ENCODE peak calls at places on chromosome 12, in five cellular contexts. V, S, U, A and G are unnamed samples.
A peak's percentile ranks its signal among the peaks of the same experiment; 100 is the strongest.

GRCh38 chr12:110957652-110958051 is 37.3 kb upstream of the MYL2 start:
- DNase-seq in V (no peak), S (no peak), U (no peak), A (no peak), G (no peak)

GRCh38 chr12:81253360-81253759 is 175.5 kb downstream of the ACSS3 start:
- DNase-seq in V (no peak), S (peak; percentile 75), U (no peak), A (no peak), G (no peak)

GRCh38 chr12:84128117-84128991 is 784.2 kb downstream of the SLC6A15 start:
- DNase-seq in V (no peak), S (no peak), U (no peak), A (no peak), G (no peak)

GRCh38 chr12:120795441-120796178 is 70.0 kb downstream of the ACADS start:
- DNase-seq in V (no peak), S (no peak), U (no peak), A (no peak), G (no peak)

GRCh38 chr12:124523071-124523470 is 44.3 kb downstream of the NCOR2 start:
- DNase-seq in V (peak; percentile 27), S (no peak), U (no peak), A (no peak), G (no peak)

GRCh38 chr12:114665411-114666181 is 18.4 kb downstream of the TBX3 start:
- DNase-seq in V (no peak), S (no peak), U (peak; percentile 45), A (no peak), G (no peak)

GRCh38 chr12:39467432-39467870 is 24.5 kb upstream of the KIF21A start:
- DNase-seq in V (no peak), S (no peak), U (no peak), A (no peak), G (no peak)

GRCh38 chr12:6539276-6540134 is 5.2 kb downstream of the GAPDH start:
- DNase-seq in V (no peak), S (no peak), U (no peak), A (no peak), G (peak; percentile 70)

GRCh38 chr12:75632452-75632851 is 121.0 kb upstream of the KRR1 start:
- DNase-seq in V (no peak), S (no peak), U (no peak), A (no peak), G (no peak)

GRCh38 chr12:111624540-111624939 is 25.4 kb upstream of the ATXN2 start:
- DNase-seq in V (no peak), S (no peak), U (no peak), A (no peak), G (no peak)

GRCh38 chr12:92235703-92236472 is 90.2 kb upstream of the BTG1 start:
- DNase-seq in V (no peak), S (no peak), U (no peak), A (no peak), G (no peak)

GRCh38 chr12:96036765-96037455 is 1.5 kb upstream of the LTA4H start:
- DNase-seq in V (no peak), S (no peak), U (no peak), A (no peak), G (no peak)

GRCh38 chr12:25764892-25765291 is 193.6 kb upstream of the RASSF8 start:
- DNase-seq in V (no peak), S (no peak), U (no peak), A (no peak), G (no peak)

GRCh38 chr12:117334855-117335587 is 26.4 kb downstream of the NOS1 start:
- DNase-seq in V (no peak), S (no peak), U (no peak), A (no peak), G (no peak)

GRCh38 chr12:68784015-68784414 is 24.0 kb upstream of the MDM2 start:
- DNase-seq in V (no peak), S (peak; percentile 45), U (no peak), A (no peak), G (no peak)

GRCh38 chr12:3885179-3886094 is 12.2 kb upstream of the PARP11 start:
- DNase-seq in V (peak; percentile 23), S (no peak), U (no peak), A (no peak), G (peak; percentile 55)

GRCh38 chr12:1222858-1223644 is 232.0 kb downstream of the ERC1 start:
- DNase-seq in V (no peak), S (no peak), U (no peak), A (no peak), G (no peak)

GRCh38 chr12:25752910-25753309 is 199.8 kb upstream of the LMNTD1 start:
- DNase-seq in V (no peak), S (no peak), U (no peak), A (no peak), G (no peak)

GRCh38 chr12:16258963-16259362 is 18.5 kb downstream of the SLC15A5 start:
- DNase-seq in V (no peak), S (no peak), U (no peak), A (no peak), G (no peak)

GRCh38 chr12:95505039-95505438 is 31.1 kb downstream of the METAP2 start:
- DNase-seq in V (no peak), S (no peak), U (no peak), A (no peak), G (no peak)

GRCh38 chr12:112347521-112347920 is 34.7 kb downstream of the HECTD4 start:
- DNase-seq in V (no peak), S (no peak), U (no peak), A (no peak), G (no peak)

GRCh38 chr12:109393437-109394345 is 46.0 kb downstream of the MYO1H start:
- DNase-seq in V (peak; percentile 30), S (peak; percentile 50), U (no peak), A (no peak), G (no peak)

GRCh38 chr12:65533177-65533883 is 254.8 kb downstream of the MSRB3 start:
- DNase-seq in V (no peak), S (no peak), U (no peak), A (no peak), G (no peak)

GRCh38 chr12:26133508-26133907 is 8.7 kb upstream of the BHLHE41 start:
- DNase-seq in V (no peak), S (no peak), U (no peak), A (no peak), G (no peak)

GRCh38 chr12:50988871-50989270 is 36.5 kb downstream of the HIGD1C start:
- DNase-seq in V (no peak), S (no peak), U (no peak), A (no peak), G (no peak)

GRCh38 chr12:50990147-50990727 is 35.9 kb downstream of the SLC11A2 start:
- DNase-seq in V (no peak), S (no peak), U (no peak), A (no peak), G (no peak)

GRCh38 chr12:50985322-50985721 is 33.0 kb downstream of the HIGD1C start:
- DNase-seq in V (no peak), S (no peak), U (no peak), A (no peak), G (no peak)

GRCh38 chr12:50986961-50987737 is 34.8 kb downstream of the HIGD1C start:
- DNase-seq in V (peak; percentile 34), S (peak; percentile 63), U (no peak), A (no peak), G (peak; percentile 26)

GRCh38 chr12:50988051-50988450 is 35.7 kb downstream of the HIGD1C start:
- DNase-seq in V (no peak), S (no peak), U (no peak), A (no peak), G (no peak)
- H3K36me3 ChIP-seq in V (no peaks in the 10 kb centered on the region), S (peaks cover 32% of the 10 kb centered on the region), U (no peaks in the 10 kb centered on the region), A (peaks cover 13% of the 10 kb centered on the region), G (no peaks in the 10 kb centered on the region)

GRCh38 chr12:14257734-14258467 is 107.6 kb upstream of the ATF7IP start:
- DNase-seq in V (peak; percentile 94), S (peak; percentile 98), U (peak; percentile 75), A (peak; percentile 97), G (peak; percentile 95)

GRCh38 chr12:14261096-14261495 is 104.4 kb upstream of the ATF7IP start:
- DNase-seq in V (peak; percentile 24), S (no peak), U (peak; percentile 44), A (no peak), G (no peak)

GRCh38 chr12:14260011-14260993 is 105.2 kb upstream of the ATF7IP start:
- DNase-seq in V (peak; percentile 91), S (peak; percentile 85), U (peak; percentile 89), A (peak; percentile 93), G (peak; percentile 45)

GRCh38 chr12:14258468-14258947 is 107.0 kb upstream of the ATF7IP start:
- DNase-seq in V (peak; percentile 25), S (peak; percentile 58), U (peak; percentile 46), A (no peak), G (no peak)

GRCh38 chr12:14259481-14260010 is 105.9 kb upstream of the ATF7IP start:
- DNase-seq in V (no peak), S (no peak), U (no peak), A (no peak), G (no peak)
- TF ChIP-seq POLR2A in V (no peak), S (no peak), U (no peak), A (no peak), G (no peak)

DNA sequence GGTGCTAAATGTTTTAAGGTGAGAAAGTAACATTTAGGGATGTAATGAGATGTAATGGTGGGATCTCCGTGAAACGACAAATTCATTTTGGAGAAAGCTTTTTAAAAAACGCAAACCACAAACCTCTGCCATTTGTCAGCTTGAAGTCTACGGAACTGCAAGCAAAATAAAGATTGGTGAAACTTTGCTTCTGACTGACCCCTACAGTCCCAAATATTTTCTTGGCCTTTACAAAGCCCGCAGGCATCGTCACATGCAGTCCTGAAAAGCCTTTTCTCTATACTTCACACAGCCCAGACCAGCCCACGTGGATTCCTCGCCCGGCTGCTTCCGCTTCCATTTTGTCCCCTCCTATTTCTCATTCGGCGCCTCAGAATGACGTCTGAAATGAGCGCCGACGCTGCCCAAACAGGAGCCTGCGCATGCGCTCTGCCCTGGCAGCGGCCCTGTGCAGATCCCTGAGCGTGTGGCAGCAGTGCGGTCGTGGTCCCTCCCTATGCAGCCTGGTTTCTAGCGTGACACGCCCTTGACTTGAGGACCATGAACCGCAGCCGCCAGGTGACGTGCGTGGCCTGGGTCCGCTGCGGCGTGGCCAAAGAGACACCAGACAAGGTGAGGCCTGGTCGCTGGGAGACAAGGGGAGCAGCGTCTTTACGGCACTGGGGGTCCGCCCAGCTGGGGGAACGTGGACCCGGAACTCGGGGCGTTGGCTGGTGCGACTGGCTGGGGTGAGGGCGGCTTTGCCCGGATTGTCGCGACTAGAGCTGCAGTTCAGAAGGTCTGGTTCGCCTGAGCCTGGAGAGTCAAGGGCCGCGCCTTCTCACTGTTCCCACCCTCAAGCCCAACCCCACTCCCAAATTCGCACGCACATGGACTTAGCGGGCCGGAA is at the start of gene PWP1:
- DNase-seq in V (peak; percentile 93), S (peak; percentile 96), U (peak; percentile 96), A (peak; percentile 87), G (peak; percentile 97)
- TF ChIP-seq CTCF in V (peak; percentile 9), S (no peak), U (no peak), A (no peak), G (no peak)

GRCh38 chr12:57101892-57102695 is 9.1 kb downstream of the STAT6 start:
- DNase-seq in V (no peak), S (peak; percentile 89), U (no peak), A (no peak), G (peak; percentile 77)
- H3K36me3 ChIP-seq in V (no peaks in the 10 kb centered on the region), S (peaks cover 33% of the 10 kb centered on the region), U (no peaks in the 10 kb centered on the region), A (no peaks in the 10 kb centered on the region), G (peaks cover 83% of the 10 kb centered on the region)

GRCh38 chr12:131830335-131831020 is 2.3 kb downstream of the MMP17 start:
- DNase-seq in V (peak; percentile 84), S (peak; percentile 82), U (peak; percentile 94), A (no peak), G (peak; percentile 55)
- TF ChIP-seq POLR2A in V (peak; percentile 33), S (peak; percentile 67), U (peak; percentile 44), A (peak; percentile 41), G (no peak)